ENCODE peak calls at places on chromosomes 1 and 21, in seven cellular contexts. R is spleen, J is cardiac fibroblast, O is AG04449, N is OCI-LY7, T is fibroblast of lung, G is uterus. X is an unnamed sample.

GRCh38 chr1:63575340-63575826 is 17.8 kb upstream of the PGM1 start:
- DNase-seq in R (no peak), J (peak; percentile 58), O (no peak), N (peak; percentile 41), T (peak; percentile 59), G (no peak), X (no peak)

GRCh38 chr1:69648486-69648885 is 80.8 kb downstream of the LRRC7 start:
- DNase-seq in R (no peak), J (peak; percentile 32), O (no peak), N (no peak), T (peak; percentile 43), G (no peak), X (no peak)

GRCh38 chr1:177847843-177848242 is 122.0 kb downstream of the SEC16B start:
- DNase-seq in R (no peak), J (peak; percentile 75), O (peak; percentile 63), N (no peak), T (peak; percentile 62), G (no peak), X (no peak)

GRCh38 chr1:154752273-154753030 is 117.6 kb downstream of the KCNN3 start:
- DNase-seq in R (no peak), J (no peak), O (no peak), N (peak; percentile 11), T (no peak), G (peak; percentile 14), X (no peak)

GRCh38 chr1:29379438-29380073 is 143.2 kb downstream of the PTPRU start:
- DNase-seq in R (no peak), J (peak; percentile 63), O (no peak), N (peak; percentile 44), T (peak; percentile 61), G (no peak), X (no peak)

GRCh38 chr1:247386695-247387094 is 29.3 kb upstream of the NLRP3 start:
- DNase-seq in R (no peak), J (peak; percentile 68), O (no peak), N (no peak), T (peak; percentile 49), G (no peak), X (no peak)

GRCh38 chr1:241457421-241457820 is 62.1 kb downstream of the FH start:
- DNase-seq in R (no peak), J (no peak), O (no peak), N (no peak), T (no peak), G (no peak), X (no peak)

GRCh38 chr1:207059881-207060280 is 6.8 kb downstream of the PFKFB2 start:
- DNase-seq in R (no peak), J (no peak), O (no peak), N (no peak), T (no peak), G (no peak), X (no peak)

GRCh38 chr1:62856964-62857363 is 73.0 kb downstream of the ATG4C start:
- DNase-seq in R (no peak), J (no peak), O (no peak), N (no peak), T (no peak), G (no peak), X (no peak)

GRCh38 chr1:6585081-6585722 is 5.4 kb downstream of the ZBTB48 start:
- DNase-seq in R (no peak), J (no peak), O (no peak), N (no peak), T (no peak), G (no peak), X (no peak)

GRCh38 chr1:6207921-6208320 is 2.0 kb downstream of the RNF207 start:
- DNase-seq in R (no peak), J (no peak), O (no peak), N (no peak), T (no peak), G (no peak), X (no peak)

GRCh38 chr1:152148991-152149390 is 10.0 kb downstream of the RPTN start:
- DNase-seq in R (no peak), J (no peak), O (no peak), N (no peak), T (no peak), G (no peak), X (no peak)

GRCh38 chr21:35563885-35564451 is 496.4 kb downstream of the SETD4 start:
- DNase-seq in R (no peak), J (peak; percentile 100), O (peak; percentile 99), N (no peak), T (peak; percentile 98), G (peak; percentile 15), X (no peak)

GRCh38 chr1:1946540-1946939 is 27.5 kb upstream of the TMEM52 start:
- DNase-seq in R (peak; percentile 65), J (peak; percentile 21), O (no peak), N (no peak), T (peak; percentile 15), G (no peak), X (no peak)

GRCh38 chr1:109792056-109792831 is 28.5 kb upstream of the EPS8L3 start:
- DNase-seq in R (no peak), J (peak; percentile 85), O (peak; percentile 77), N (no peak), T (peak; percentile 92), G (peak; percentile 77), X (no peak)

GRCh38 chr1:182703539-182703938 is 19.2 kb upstream of the RGS8 start:
- DNase-seq in R (no peak), J (no peak), O (no peak), N (no peak), T (no peak), G (no peak), X (no peak)

GRCh38 chr1:185920602-185921001 is 186.4 kb downstream of the HMCN1 start:
- DNase-seq in R (no peak), J (no peak), O (no peak), N (no peak), T (no peak), G (no peak), X (no peak)

GRCh38 chr1:226108935-226109828 is 46.7 kb downstream of the H3-3A start:
- DNase-seq in R (no peak), J (peak; percentile 61), O (no peak), N (no peak), T (peak; percentile 19), G (peak; percentile 34), X (no peak)

GRCh38 chr1:61056674-61057439 is 25.5 kb upstream of the NFIA start:
- DNase-seq in R (peak; percentile 81), J (peak; percentile 71), O (no peak), N (peak; percentile 43), T (peak; percentile 63), G (peak; percentile 54), X (no peak)

GRCh38 chr1:74811421-74812179 is 78.6 kb downstream of the TYW3 start:
- DNase-seq in R (no peak), J (no peak), O (no peak), N (no peak), T (no peak), G (no peak), X (peak; percentile 16)

GRCh38 chr1:35834218-35834617 is 26.4 kb downstream of the AGO4 start:
- DNase-seq in R (no peak), J (no peak), O (no peak), N (no peak), T (no peak), G (no peak), X (no peak)

GRCh38 chr1:183306317-183307042 is 111.7 kb downstream of the NMNAT2 start:
- DNase-seq in R (no peak), J (peak; percentile 26), O (no peak), N (peak; percentile 55), T (peak; percentile 21), G (no peak), X (no peak)

GRCh38 chr1:38055965-38056364 is 9.4 kb upstream of the POU3F1 start:
- DNase-seq in R (no peak), J (no peak), O (no peak), N (no peak), T (no peak), G (no peak), X (no peak)

GRCh38 chr1:59877108-59877682 is 49.4 kb downstream of the CYP2J2 start:
- DNase-seq in R (no peak), J (no peak), O (no peak), N (no peak), T (no peak), G (no peak), X (no peak)

GRCh38 chr1:244325056-244325764 is 126.5 kb downstream of the ADSS2 start:
- DNase-seq in R (no peak), J (peak; percentile 34), O (no peak), N (peak; percentile 14), T (peak; percentile 56), G (no peak), X (peak; percentile 75)

GRCh38 chr1:205283270-205284147 is 38.0 kb downstream of the NUAK2 start:
- DNase-seq in R (no peak), J (no peak), O (no peak), N (peak; percentile 40), T (no peak), G (no peak), X (no peak)

GRCh38 chr1:1087351-1088035 is 13.4 kb upstream of the RNF223 start:
- DNase-seq in R (peak; percentile 60), J (no peak), O (no peak), N (no peak), T (no peak), G (no peak), X (no peak)

GRCh38 chr1:16015960-16016901 is 1.6 kb downstream of the HSPB7 start:
- DNase-seq in R (no peak), J (no peak), O (no peak), N (no peak), T (no peak), G (peak; percentile 75), X (no peak)

GRCh38 chr1:164092603-164093353 is 466.2 kb upstream of the PBX1 start:
- DNase-seq in R (no peak), J (peak; percentile 5), O (no peak), N (peak; percentile 11), T (peak; percentile 4), G (no peak), X (no peak)

DNA sequence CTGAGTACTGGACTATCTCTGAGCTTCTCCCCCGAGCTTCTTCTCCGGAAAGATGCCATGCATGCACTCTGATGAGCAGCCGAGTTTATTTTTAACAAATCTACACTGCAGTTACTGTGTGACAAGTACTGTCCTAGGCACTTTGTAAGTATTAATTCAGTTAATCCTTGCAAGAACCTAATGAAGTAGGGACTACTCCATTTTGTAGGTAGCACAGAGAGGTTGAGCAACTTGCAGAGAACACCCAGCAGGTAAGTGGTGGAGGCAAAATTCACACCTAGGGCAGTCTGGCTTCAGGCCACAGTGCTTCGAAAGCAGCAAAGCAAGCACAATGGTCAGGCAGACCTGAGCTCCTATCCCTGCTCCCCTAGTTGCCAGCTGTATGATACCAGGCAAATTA is 3.8 kb upstream of the TAL1 start:
- DNase-seq in R (no peak), J (no peak), O (no peak), N (no peak), T (no peak), G (no peak), X (no peak)
- H3K4me3 ChIP-seq in R (no peak overlapping the region), J (no peak overlapping the region), O (no peak overlapping the region), N (no peak overlapping the region), T (no peak overlapping the region), G (no peak overlapping the region), X (no peak overlapping the region)

GRCh38 chr1:150067184-150068182 is at the start of gene VPS45:
- DNase-seq in R (peak; percentile 95), J (peak; percentile 93), O (peak; percentile 42), N (peak; percentile 93), T (peak; percentile 93), G (peak; percentile 91), X (peak; percentile 84)
- TF ChIP-seq CTCF in R (peak; percentile 17), J (no peak), O (peak; percentile 12), N (no peak), T (peak; percentile 0), G (no peak), X (peak; percentile 59)

GRCh38 chr1:7962636-7963377 is 1.3 kb downstream of the PARK7 start:
- DNase-seq in R (no peak), J (no peak), O (no peak), N (no peak), T (no peak), G (no peak), X (no peak)
- H3K4me3 ChIP-seq in R (peak overlapping the region; percentile 79), J (peak overlapping the region; percentile 82), O (peak overlapping the region; percentile 64), N (peak overlapping the region; percentile 84), T (peak overlapping the region; percentile 71), G (peak overlapping the region; percentile 86), X (peak overlapping the region; percentile 69)

GRCh38 chr1:115807723-115808122 is 33.2 kb downstream of the NHLH2 start:
- DNase-seq in R (no peak), J (peak; percentile 87), O (peak; percentile 9), N (peak; percentile 69), T (peak; percentile 81), G (peak; percentile 27), X (peak; percentile 31)
- TF ChIP-seq CTCF in R (peak; percentile 54), J (peak; percentile 72), O (peak; percentile 75), N (peak; percentile 87), T (peak; percentile 87), G (peak; percentile 46), X (peak; percentile 73)

X was measured in GM12864.